ENCODE peak calls at places on chromosomes 5 and 9, in ten cellular contexts. M, T, G, H, J, L, N, X, O and I are unnamed samples.

GRCh38 chr5:131747180-131748105 is 49.4 kb downstream of the FNIP1 start:
- DNase-seq in M (no peak), N (no peak), H (no peak), T (no peak), O (no peak), L (no peak), J (no peak), X (no peak), G (no peak), I (no peak)

GRCh38 chr9:69476797-69477196 is 151.8 kb downstream of the ENTREP1 start:
- DNase-seq in J (no peak), O (peak), T (no peak), X (no peak), M (no peak), H (no peak), G (no peak), N (no peak), L (no peak), I (no peak)

GRCh38 chr9:125633116-125633743 is 73.8 kb downstream of the MAPKAP1 start:
- DNase-seq in M (no peak), X (no peak), T (no peak), L (no peak), N (no peak), O (no peak), H (no peak), J (peak), G (no peak), I (no peak)

GRCh38 chr5:135493406-135494180 is 41.4 kb upstream of the TIFAB start:
- DNase-seq in N (no peak), X (no peak), H (no peak), L (peak), O (no peak), T (peak), M (no peak), G (no peak), J (no peak), I (no peak)

GRCh38 chr5:23268136-23268535 is 239.3 kb upstream of the PRDM9 start:
- DNase-seq in T (peak), G (no peak), N (no peak), L (no peak), M (no peak), X (no peak), O (no peak), H (no peak), J (no peak), I (peak)

GRCh38 chr5:135364416-135365262 is 34.4 kb downstream of the MACROH2A1 start:
- DNase-seq in J (no peak), N (no peak), H (no peak), G (no peak), M (no peak), X (no peak), L (no peak), T (no peak), O (no peak), I (no peak)

GRCh38 chr5:176542596-176543427 is 5.6 kb upstream of the RNF44 start:
- DNase-seq in J (peak), O (peak), L (no peak), N (no peak), X (no peak), M (no peak), G (peak), T (peak), H (no peak), I (peak)

GRCh38 chr5:179288809-179289185 is 56.5 kb downstream of the ADAMTS2 start:
- DNase-seq in G (no peak), H (no peak), T (no peak), M (no peak), O (no peak), X (no peak), L (no peak), N (peak), J (no peak), I (peak)

GRCh38 chr5:139650031-139650688 is 2.0 kb downstream of the CXXC5 start:
- DNase-seq in H (no peak), J (peak), T (no peak), L (no peak), M (peak), O (peak), G (peak), N (peak), X (peak), I (peak)

GRCh38 chr9:35681341-35682002 is 7.7 kb downstream of the CA9 start:
- DNase-seq in O (no peak), H (no peak), X (no peak), G (no peak), L (peak), T (no peak), J (no peak), M (no peak), N (no peak), I (no peak)

GRCh38 chr9:107615325-107615724 is 125.8 kb upstream of the KLF4 start:
- DNase-seq in J (peak), T (no peak), L (peak), G (no peak), O (no peak), M (no peak), N (no peak), H (no peak), X (no peak), I (no peak)

GRCh38 chr9:130768265-130768664 is 66.8 kb upstream of the ABL1 start:
- DNase-seq in N (no peak), G (no peak), H (no peak), L (peak), M (no peak), T (no peak), O (peak), J (peak), X (no peak), I (peak)

GRCh38 chr9:89872426-89872912 is 267.7 kb downstream of the GADD45G start:
- DNase-seq in X (peak), O (no peak), L (no peak), M (no peak), J (no peak), H (no peak), T (no peak), N (no peak), G (no peak), I (no peak)

GRCh38 chr9:134130503-134131375 is 5.1 kb upstream of the WDR5 start:
- DNase-seq in J (peak), L (peak), O (peak), H (no peak), N (peak), T (no peak), M (no peak), G (peak), X (peak), I (no peak)

GRCh38 chr9:108478871-108479332 is 376.9 kb downstream of the ACTL7B start:
- DNase-seq in M (no peak), N (no peak), O (no peak), H (no peak), X (no peak), G (no peak), J (peak), T (no peak), L (peak), I (no peak)

GRCh38 chr5:137822158-137822764 is 45.4 kb upstream of the MYOT start:
- DNase-seq in G (peak), M (no peak), H (no peak), X (peak), O (peak), N (no peak), J (peak), T (peak), L (peak), I (peak)

GRCh38 chr9:93183663-93184438 is at the start of gene WNK2:
- DNase-seq in L (peak), M (peak), T (peak), X (no peak), N (no peak), O (peak), H (no peak), J (peak), G (peak), I (peak)

GRCh38 chr5:143244000-143244736 is 159.3 kb downstream of the NR3C1 start:
- DNase-seq in H (no peak), M (no peak), N (no peak), T (no peak), J (peak), X (peak), L (peak), O (no peak), G (peak), I (no peak)

GRCh38 chr5:151023651-151024050 is 3.3 kb downstream of the GPX3 start:
- DNase-seq in L (peak), H (no peak), G (no peak), N (peak), M (no peak), O (no peak), T (no peak), J (no peak), X (peak), I (no peak)

GRCh38 chr5:178293400-178293799 is 60.8 kb upstream of the PHYKPL start:
- DNase-seq in L (no peak), N (peak), T (no peak), H (no peak), J (no peak), M (no peak), G (no peak), X (no peak), O (no peak), I (peak)

GRCh38 chr5:154849791-154850201 is 607 bp downstream of the FAXDC2 start:
- DNase-seq in H (no peak), G (no peak), J (peak), O (no peak), T (peak), L (peak), X (no peak), N (no peak), M (no peak), I (no peak)

GRCh38 chr9:76557674-76558073 is 98.7 kb downstream of the GCNT1 start:
- DNase-seq in M (no peak), T (no peak), H (no peak), O (no peak), N (no peak), G (no peak), X (no peak), L (no peak), J (no peak), I (no peak)

GRCh38 chr5:111892949-111893348 is 136.0 kb upstream of the NREP start:
- DNase-seq in O (no peak), N (no peak), J (no peak), L (peak), X (no peak), M (no peak), G (no peak), H (no peak), T (no peak), I (no peak)

GRCh38 chr9:573551-574410 is 267.7 kb upstream of the DMRT1 start:
- DNase-seq in H (no peak), J (no peak), T (peak), M (no peak), N (peak), L (peak), X (no peak), O (peak), G (no peak), I (no peak)

GRCh38 chr5:14237313-14238086 is 94.4 kb downstream of the TRIO start:
- DNase-seq in N (no peak), X (no peak), O (no peak), H (no peak), M (no peak), T (no peak), G (no peak), L (no peak), J (no peak), I (no peak)

GRCh38 chr9:6076856-6077255 is 61.4 kb upstream of the RANBP6 start:
- DNase-seq in O (no peak), J (no peak), L (peak), T (peak), H (no peak), N (no peak), G (no peak), M (no peak), X (no peak), I (no peak)

GRCh38 chr5:3734621-3735020 is 139.0 kb downstream of the IRX1 start:
- DNase-seq in L (no peak), X (no peak), O (no peak), T (peak), J (no peak), G (peak), H (no peak), N (no peak), M (no peak), I (no peak)